ENCODE peak calls at places on chromosomes 2 and 18, in nine cellular contexts. One of them, this sample, is unnamed. For H3K4me1, the result is how much of the 10 kb centered on the place peaks cover.

GRCh38 chr2:71690876-71691275 is 237.5 kb downstream of the DYSF start:
- DNase-seq in adipocyte: no peak
- DNase-seq in heart right ventricle: no peak
- DNase-seq in PC-9: no peak
- DNase-seq in body of pancreas: no peak
- DNase-seq in trophoblast cell: no peak
- DNase-seq in Peyer's patch: no peak
- DNase-seq in A673: no peak
- DNase-seq in mucosa of descending colon: no peak
- DNase-seq in this sample: no peak

GRCh38 chr18:5095239-5095638 is 101.8 kb downstream of the AKAIN1 start:
- DNase-seq in mucosa of descending colon: no peak
- DNase-seq in body of pancreas: no peak
- DNase-seq in heart right ventricle: no peak
- DNase-seq in trophoblast cell: no peak
- DNase-seq in PC-9: no peak
- DNase-seq in Peyer's patch: no peak
- DNase-seq in adipocyte: no peak
- DNase-seq in A673: no peak
- DNase-seq in this sample: no peak

GRCh38 chr2:190627881-190628412 is 20.9 kb upstream of the NAB1 start:
- DNase-seq in A673: peak
- DNase-seq in PC-9: no peak
- DNase-seq in trophoblast cell: no peak
- DNase-seq in heart right ventricle: peak
- DNase-seq in body of pancreas: peak
- DNase-seq in mucosa of descending colon: peak
- DNase-seq in adipocyte: peak
- DNase-seq in Peyer's patch: no peak
- DNase-seq in this sample: peak

GRCh38 chr2:55134316-55134706 is 84.1 kb upstream of the RTN4 start:
- DNase-seq in PC-9: no peak
- DNase-seq in A673: no peak
- DNase-seq in body of pancreas: no peak
- DNase-seq in Peyer's patch: peak
- DNase-seq in heart right ventricle: no peak
- DNase-seq in mucosa of descending colon: no peak
- DNase-seq in adipocyte: no peak
- DNase-seq in trophoblast cell: no peak
- DNase-seq in this sample: no peak

GRCh38 chr2:228735697-228736096 is 535.4 kb downstream of the PID1 start:
- DNase-seq in A673: no peak
- DNase-seq in Peyer's patch: no peak
- DNase-seq in PC-9: no peak
- DNase-seq in mucosa of descending colon: no peak
- DNase-seq in heart right ventricle: no peak
- DNase-seq in body of pancreas: no peak
- DNase-seq in trophoblast cell: no peak
- DNase-seq in adipocyte: no peak
- DNase-seq in this sample: no peak

GRCh38 chr2:71566271-71566858 is 113.0 kb downstream of the DYSF start:
- DNase-seq in trophoblast cell: no peak
- DNase-seq in body of pancreas: no peak
- DNase-seq in mucosa of descending colon: no peak
- DNase-seq in A673: no peak
- DNase-seq in PC-9: no peak
- DNase-seq in adipocyte: peak
- DNase-seq in Peyer's patch: no peak
- DNase-seq in heart right ventricle: no peak
- DNase-seq in this sample: no peak

GRCh38 chr2:129014432-129014831 is 695.8 kb upstream of the HS6ST1 start:
- DNase-seq in A673: no peak
- DNase-seq in Peyer's patch: no peak
- DNase-seq in adipocyte: no peak
- DNase-seq in body of pancreas: no peak
- DNase-seq in heart right ventricle: no peak
- DNase-seq in trophoblast cell: no peak
- DNase-seq in mucosa of descending colon: no peak
- DNase-seq in PC-9: no peak
- DNase-seq in this sample: no peak

GRCh38 chr2:166344286-166345113 is 31.2 kb downstream of the SCN9A start:
- DNase-seq in body of pancreas: no peak
- DNase-seq in PC-9: no peak
- DNase-seq in A673: peak
- DNase-seq in trophoblast cell: no peak
- DNase-seq in adipocyte: peak
- DNase-seq in heart right ventricle: no peak
- DNase-seq in Peyer's patch: no peak
- DNase-seq in mucosa of descending colon: no peak
- DNase-seq in this sample: no peak

GRCh38 chr2:50859110-50859509 is 172.8 kb downstream of the NRXN1 start:
- DNase-seq in PC-9: no peak
- DNase-seq in trophoblast cell: no peak
- DNase-seq in mucosa of descending colon: no peak
- DNase-seq in adipocyte: no peak
- DNase-seq in A673: no peak
- DNase-seq in body of pancreas: no peak
- DNase-seq in Peyer's patch: no peak
- DNase-seq in heart right ventricle: no peak
- DNase-seq in this sample: no peak

GRCh38 chr2:26067186-26067974 is 33.5 kb downstream of the RAB10 start:
- DNase-seq in heart right ventricle: no peak
- DNase-seq in A673: no peak
- DNase-seq in mucosa of descending colon: no peak
- DNase-seq in adipocyte: no peak
- DNase-seq in Peyer's patch: no peak
- DNase-seq in trophoblast cell: no peak
- DNase-seq in body of pancreas: no peak
- DNase-seq in PC-9: no peak
- DNase-seq in this sample: no peak

GRCh38 chr2:144694456-144694855 is 174.5 kb upstream of the ZEB2 start:
- DNase-seq in adipocyte: no peak
- DNase-seq in trophoblast cell: no peak
- DNase-seq in heart right ventricle: no peak
- DNase-seq in A673: no peak
- DNase-seq in PC-9: no peak
- DNase-seq in mucosa of descending colon: no peak
- DNase-seq in Peyer's patch: no peak
- DNase-seq in body of pancreas: no peak
- DNase-seq in this sample: no peak

GRCh38 chr2:45932278-45932975 is 281.0 kb downstream of the PRKCE start:
- DNase-seq in Peyer's patch: no peak
- DNase-seq in trophoblast cell: peak
- DNase-seq in heart right ventricle: no peak
- DNase-seq in A673: no peak
- DNase-seq in mucosa of descending colon: no peak
- DNase-seq in body of pancreas: no peak
- DNase-seq in adipocyte: peak
- DNase-seq in PC-9: no peak
- DNase-seq in this sample: no peak

GRCh38 chr2:83342860-83343329 is 1116.2 kb downstream of the SUCLG1 start:
- DNase-seq in heart right ventricle: no peak
- DNase-seq in adipocyte: no peak
- DNase-seq in Peyer's patch: no peak
- DNase-seq in mucosa of descending colon: no peak
- DNase-seq in PC-9: no peak
- DNase-seq in A673: no peak
- DNase-seq in trophoblast cell: no peak
- DNase-seq in body of pancreas: no peak
- DNase-seq in this sample: peak

GRCh38 chr2:23418490-23418911 is 33.5 kb downstream of the KLHL29 start:
- DNase-seq in Peyer's patch: no peak
- DNase-seq in trophoblast cell: peak
- DNase-seq in A673: peak
- DNase-seq in mucosa of descending colon: no peak
- DNase-seq in body of pancreas: no peak
- DNase-seq in PC-9: no peak
- DNase-seq in adipocyte: peak
- DNase-seq in heart right ventricle: no peak
- DNase-seq in this sample: no peak

GRCh38 chr2:949894-950626 is 589 bp upstream of the SNTG2 start:
- DNase-seq in body of pancreas: peak
- DNase-seq in PC-9: no peak
- DNase-seq in A673: no peak
- DNase-seq in mucosa of descending colon: no peak
- DNase-seq in adipocyte: peak
- DNase-seq in trophoblast cell: no peak
- DNase-seq in heart right ventricle: no peak
- DNase-seq in Peyer's patch: no peak
- DNase-seq in this sample: no peak

GRCh38 chr18:38369772-38370690 is 804.4 kb upstream of the CELF4 start:
- DNase-seq in A673: no peak
- DNase-seq in body of pancreas: no peak
- DNase-seq in heart right ventricle: no peak
- DNase-seq in trophoblast cell: no peak
- DNase-seq in mucosa of descending colon: no peak
- DNase-seq in Peyer's patch: no peak
- DNase-seq in adipocyte: no peak
- DNase-seq in PC-9: no peak
- DNase-seq in this sample: no peak

GRCh38 chr2:210459925-210460862 is 16.4 kb downstream of the LANCL1 start:
- DNase-seq in Peyer's patch: no peak
- DNase-seq in body of pancreas: no peak
- DNase-seq in A673: peak
- DNase-seq in trophoblast cell: no peak
- DNase-seq in PC-9: no peak
- DNase-seq in adipocyte: no peak
- DNase-seq in mucosa of descending colon: no peak
- DNase-seq in heart right ventricle: no peak
- DNase-seq in this sample: no peak
- H3K4me1 ChIP-seq in Peyer's patch: under half
- H3K4me1 ChIP-seq in body of pancreas: under half
- H3K4me1 ChIP-seq in A673: under half
- H3K4me1 ChIP-seq in trophoblast cell: under half
- H3K4me1 ChIP-seq in PC-9: under half
- H3K4me1 ChIP-seq in adipocyte: under half
- H3K4me1 ChIP-seq in mucosa of descending colon: under half
- H3K4me1 ChIP-seq in heart right ventricle: under half
- H3K4me1 ChIP-seq in this sample: under half

GRCh38 chr18:10508546-10508945 is 17.3 kb upstream of the NAPG start:
- DNase-seq in heart right ventricle: no peak
- DNase-seq in A673: no peak
- DNase-seq in trophoblast cell: no peak
- DNase-seq in mucosa of descending colon: no peak
- DNase-seq in PC-9: no peak
- DNase-seq in Peyer's patch: no peak
- DNase-seq in adipocyte: peak
- DNase-seq in body of pancreas: no peak
- DNase-seq in this sample: no peak
- H3K4me1 ChIP-seq in heart right ventricle: under half
- H3K4me1 ChIP-seq in A673: under half
- H3K4me1 ChIP-seq in trophoblast cell: under half
- H3K4me1 ChIP-seq in mucosa of descending colon: under half
- H3K4me1 ChIP-seq in PC-9: under half
- H3K4me1 ChIP-seq in Peyer's patch: under half
- H3K4me1 ChIP-seq in adipocyte: under half
- H3K4me1 ChIP-seq in body of pancreas: under half
- H3K4me1 ChIP-seq in this sample: under half

GRCh38 chr2:231666171-231667095 is 41.9 kb upstream of the PTMA start:
- DNase-seq in trophoblast cell: peak
- DNase-seq in PC-9: peak
- DNase-seq in adipocyte: peak
- DNase-seq in A673: peak
- DNase-seq in heart right ventricle: peak
- DNase-seq in body of pancreas: peak
- DNase-seq in mucosa of descending colon: peak
- DNase-seq in Peyer's patch: peak
- DNase-seq in this sample: no peak

GRCh38 chr2:231663458-231664290 is 44.7 kb upstream of the PTMA start:
- DNase-seq in heart right ventricle: no peak
- DNase-seq in Peyer's patch: peak
- DNase-seq in mucosa of descending colon: no peak
- DNase-seq in PC-9: no peak
- DNase-seq in body of pancreas: no peak
- DNase-seq in adipocyte: no peak
- DNase-seq in A673: no peak
- DNase-seq in trophoblast cell: no peak
- DNase-seq in this sample: no peak

GRCh38 chr2:231662811-231663457 is 45.4 kb upstream of the PTMA start:
- DNase-seq in Peyer's patch: peak
- DNase-seq in A673: no peak
- DNase-seq in adipocyte: no peak
- DNase-seq in mucosa of descending colon: no peak
- DNase-seq in heart right ventricle: no peak
- DNase-seq in trophoblast cell: no peak
- DNase-seq in PC-9: no peak
- DNase-seq in body of pancreas: no peak
- DNase-seq in this sample: no peak

GRCh38 chr2:231665208-231665921 is 43.0 kb upstream of the PTMA start:
- DNase-seq in body of pancreas: no peak
- DNase-seq in A673: no peak
- DNase-seq in Peyer's patch: no peak
- DNase-seq in mucosa of descending colon: no peak
- DNase-seq in trophoblast cell: no peak
- DNase-seq in heart right ventricle: no peak
- DNase-seq in adipocyte: no peak
- DNase-seq in PC-9: no peak
- DNase-seq in this sample: no peak

GRCh38 chr2:231664727-231665126 is 43.6 kb upstream of the PTMA start:
- DNase-seq in heart right ventricle: no peak
- DNase-seq in body of pancreas: no peak
- DNase-seq in A673: no peak
- DNase-seq in PC-9: no peak
- DNase-seq in adipocyte: no peak
- DNase-seq in Peyer's patch: peak
- DNase-seq in trophoblast cell: no peak
- DNase-seq in mucosa of descending colon: no peak
- DNase-seq in this sample: no peak
- H3K4me1 ChIP-seq in heart right ventricle: under half
- H3K4me1 ChIP-seq in body of pancreas: under half
- H3K4me1 ChIP-seq in A673: under half
- H3K4me1 ChIP-seq in PC-9: under half
- H3K4me1 ChIP-seq in adipocyte: under half
- H3K4me1 ChIP-seq in Peyer's patch: under half
- H3K4me1 ChIP-seq in trophoblast cell: under half
- H3K4me1 ChIP-seq in mucosa of descending colon: under half
- H3K4me1 ChIP-seq in this sample: under half

GRCh38 chr18:48935433-48935774 is 15.4 kb downstream of the SMAD7 start:
- DNase-seq in heart right ventricle: no peak
- DNase-seq in body of pancreas: no peak
- DNase-seq in PC-9: no peak
- DNase-seq in A673: no peak
- DNase-seq in adipocyte: no peak
- DNase-seq in trophoblast cell: no peak
- DNase-seq in mucosa of descending colon: no peak
- DNase-seq in Peyer's patch: no peak
- DNase-seq in this sample: no peak
- H3K4me1 ChIP-seq in heart right ventricle: half or more
- H3K4me1 ChIP-seq in body of pancreas: half or more
- H3K4me1 ChIP-seq in PC-9: half or more
- H3K4me1 ChIP-seq in A673: half or more
- H3K4me1 ChIP-seq in adipocyte: half or more
- H3K4me1 ChIP-seq in trophoblast cell: half or more
- H3K4me1 ChIP-seq in mucosa of descending colon: half or more
- H3K4me1 ChIP-seq in Peyer's patch: under half
- H3K4me1 ChIP-seq in this sample: half or more

DNA sequence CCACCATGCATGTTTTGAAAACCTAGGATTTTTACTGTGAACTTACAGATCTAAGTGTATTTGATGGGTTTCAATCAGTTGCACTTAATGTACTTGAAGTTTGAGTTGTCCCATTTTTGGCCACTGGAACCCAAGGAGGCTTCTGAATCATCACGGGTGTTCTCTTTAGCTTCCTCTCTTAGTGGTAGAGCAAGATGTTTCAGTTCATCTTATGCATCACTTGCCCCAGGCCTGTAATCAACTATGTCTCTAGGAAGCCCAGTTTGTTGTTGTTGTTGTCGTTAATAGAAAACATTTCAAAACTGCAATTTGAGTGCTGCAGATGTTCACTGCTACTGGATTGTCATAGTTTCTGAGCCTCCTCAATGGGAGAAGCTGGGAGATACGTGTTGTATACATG is 97.0 kb downstream of the FHOD3 start:
- DNase-seq in A673: no peak
- DNase-seq in PC-9: peak
- DNase-seq in heart right ventricle: no peak
- DNase-seq in adipocyte: no peak
- DNase-seq in trophoblast cell: peak
- DNase-seq in Peyer's patch: no peak
- DNase-seq in body of pancreas: no peak
- DNase-seq in mucosa of descending colon: no peak
- DNase-seq in this sample: no peak
- H3K4me1 ChIP-seq in A673: under half
- H3K4me1 ChIP-seq in PC-9: under half
- H3K4me1 ChIP-seq in heart right ventricle: under half
- H3K4me1 ChIP-seq in adipocyte: under half
- H3K4me1 ChIP-seq in trophoblast cell: under half
- H3K4me1 ChIP-seq in Peyer's patch: under half
- H3K4me1 ChIP-seq in body of pancreas: under half
- H3K4me1 ChIP-seq in mucosa of descending colon: under half
- H3K4me1 ChIP-seq in this sample: under half